ENCODE peak calls at places on chromosomes 16 and 17, in eight cellular contexts. K is choroid plexus epithelial cell; Q is MG63; F is CD4-positive, CD25-positive, alpha-beta regulatory T cell; X is breast epithelium; P is HCT116; H is IMR-90; T is AG09309. M is an unnamed sample.

GRCh38 chr17:72487731-72488325 is 367.0 kb downstream of the SOX9 start:
- DNase-seq in H (no peak), F (no peak), P (no peak), Q (no peak), K (no peak), T (no peak), X (no peak), M (no peak)

GRCh38 chr17:1560582-1561170 is 1.9 kb downstream of the PITPNA start:
- DNase-seq in P (no peak), H (no peak), F (no peak), Q (no peak), T (no peak), K (no peak), X (no peak), M (no peak)

GRCh38 chr17:43545383-43545632 is 832 bp downstream of the ETV4 start:
- DNase-seq in K (no peak), F (peak), T (no peak), P (no peak), X (no peak), H (peak), Q (no peak), M (no peak)

GRCh38 chr16:48408688-48409087 is 23.5 kb upstream of the SIAH1 start:
- DNase-seq in K (peak), H (peak), X (no peak), T (no peak), F (no peak), Q (no peak), P (no peak), M (no peak)

GRCh38 chr16:68823401-68823800 is 19.9 kb upstream of the TANGO6 start:
- DNase-seq in H (peak), Q (peak), P (no peak), T (peak), F (no peak), X (peak), K (peak), M (peak)

GRCh38 chr17:31318298-31319190 is 2.9 kb downstream of the EVI2A start:
- DNase-seq in H (peak), Q (peak), T (peak), F (peak), X (peak), P (no peak), K (peak), M (no peak)

GRCh38 chr16:56610017-56610608 is 1.7 kb downstream of the MT2A start:
- DNase-seq in X (peak), K (peak), F (peak), T (peak), P (peak), Q (peak), H (peak), M (no peak)

GRCh38 chr16:28616636-28617035 is 6.8 kb upstream of the SULT1A1 start:
- DNase-seq in P (no peak), Q (no peak), T (no peak), F (no peak), H (no peak), X (peak), K (no peak), M (no peak)

GRCh38 chr17:34156741-34157589 is 98.1 kb upstream of the CCL2 start:
- DNase-seq in X (no peak), F (no peak), Q (no peak), K (no peak), T (no peak), H (no peak), P (no peak), M (peak)

DNA sequence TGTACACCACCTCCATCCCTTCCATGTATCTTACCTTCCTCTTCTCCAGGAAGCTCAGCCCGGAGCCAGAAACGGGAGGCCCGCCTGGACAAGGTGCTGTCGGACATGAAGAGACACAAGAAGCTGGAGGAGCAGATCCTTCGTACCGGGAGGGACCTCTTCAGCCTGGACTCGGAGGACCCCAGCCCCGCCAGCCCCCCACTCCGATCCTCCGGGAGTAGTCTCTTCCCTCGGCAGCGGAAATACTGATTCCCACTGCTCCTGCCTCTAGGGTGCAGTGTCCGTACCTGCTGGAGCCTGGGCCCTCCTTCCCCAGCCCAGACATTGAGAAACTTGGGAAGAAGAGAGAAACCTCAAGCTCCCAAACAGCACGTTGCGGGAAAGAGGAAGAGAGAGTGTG is 756 bp upstream of the MVP start:
- DNase-seq in F (no peak), H (no peak), Q (no peak), X (no peak), T (no peak), P (no peak), K (peak), M (no peak)
- H3K4me3 ChIP-seq in F (peak), H (no peak), Q (peak), X (peak), T (peak), P (peak), K (peak), M (no peak)

DNA sequence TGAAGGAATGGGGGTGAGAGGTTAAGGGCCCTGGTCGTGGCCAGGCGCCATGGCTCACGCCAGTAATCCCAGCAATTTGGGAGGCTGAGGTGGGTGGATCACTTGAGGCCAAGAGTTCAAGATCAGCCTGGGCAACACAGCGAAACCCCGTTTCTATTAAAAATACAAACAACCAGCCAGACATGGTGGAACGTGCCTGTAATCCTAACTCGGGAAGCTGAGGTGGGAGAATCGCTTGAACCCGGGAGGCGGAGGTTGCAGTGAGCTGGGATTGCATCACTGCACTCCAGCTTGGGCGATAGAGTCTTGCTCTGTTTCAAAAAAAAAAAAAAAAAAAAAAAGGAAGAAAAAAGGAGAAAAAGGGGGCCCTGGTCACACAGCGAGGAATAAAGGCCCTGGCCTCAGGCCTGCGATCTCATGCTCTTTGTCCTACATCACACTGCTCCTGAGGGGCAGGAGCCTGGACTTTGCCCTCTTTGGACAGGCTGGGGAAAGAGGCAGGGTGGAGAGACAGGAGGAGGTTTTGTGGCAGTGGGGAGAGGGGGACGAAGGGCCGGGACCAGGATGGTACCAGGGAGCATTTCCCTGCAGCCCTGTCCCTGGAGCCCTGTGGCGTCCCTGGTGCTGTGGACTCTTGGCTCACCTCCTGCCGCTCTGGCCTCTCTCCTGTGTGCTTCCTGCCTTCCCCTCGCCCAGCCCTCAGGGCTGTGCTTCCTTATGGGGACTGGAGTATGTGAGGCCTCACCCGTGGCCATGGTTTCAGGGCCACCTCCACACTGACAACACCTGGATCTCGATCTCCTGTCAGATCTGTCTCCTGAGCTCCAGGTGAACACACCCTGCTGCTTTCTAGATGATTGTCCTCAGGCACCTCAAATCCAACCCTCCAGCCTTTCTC is 19.7 kb upstream of the SLC25A19 start:
- DNase-seq in T (no peak), F (no peak), K (no peak), P (no peak), Q (no peak), X (no peak), H (no peak), M (no peak)
- H3K4me3 ChIP-seq in T (no peak), F (no peak), K (no peak), P (no peak), Q (no peak), X (no peak), H (no peak), M (no peak)

GRCh38 chr17:16584273-16584995 is 15.4 kb upstream of the ZNF287 start:
- DNase-seq in T (peak), P (no peak), H (peak), Q (peak), F (peak), X (peak), K (peak), M (peak)
- H3K4me3 ChIP-seq in T (peak), P (no peak), H (peak), Q (no peak), F (peak), X (peak), K (peak), M (peak)

DNA sequence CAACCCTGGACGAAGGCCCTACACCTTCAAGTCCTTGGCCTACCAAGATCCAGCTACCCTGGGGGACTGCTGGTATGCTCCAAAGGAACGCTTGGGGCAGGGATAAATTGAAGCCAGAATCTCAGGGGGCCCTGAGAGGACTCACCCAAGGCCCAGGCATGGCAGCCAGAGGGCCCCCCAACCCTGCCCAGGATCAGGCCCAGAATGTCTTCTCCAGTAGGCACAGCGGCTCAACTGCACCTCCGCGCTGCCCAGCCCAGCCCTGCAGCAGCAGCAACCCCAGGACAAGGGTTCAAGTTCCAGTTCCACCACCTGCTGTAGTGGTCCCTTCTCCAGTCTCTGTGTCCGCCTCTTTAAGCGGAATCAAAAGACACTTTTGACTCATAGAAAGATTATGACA is 2.2 kb downstream of the TFAP4 start:
- DNase-seq in H (no peak), T (no peak), P (no peak), X (no peak), Q (no peak), K (no peak), F (no peak), M (no peak)
- H3K4me3 ChIP-seq in H (no peak), T (no peak), P (peak), X (peak), Q (peak), K (no peak), F (no peak), M (no peak)

GRCh38 chr17:4945944-4946280 is 2.4 kb downstream of the PFN1 start:
- DNase-seq in F (no peak), T (no peak), Q (no peak), H (no peak), P (no peak), K (no peak), X (no peak), M (no peak)
- H3K4me3 ChIP-seq in F (peak), T (peak), Q (peak), H (no peak), P (peak), K (peak), X (peak), M (no peak)

GRCh38 chr16:86565181-86565631 is 1.4 kb upstream of the FOXC2 start:
- DNase-seq in P (no peak), K (peak), H (no peak), F (no peak), T (no peak), X (no peak), Q (no peak), M (no peak)
- H3K4me3 ChIP-seq in P (no peak), K (peak), H (no peak), F (no peak), T (no peak), X (no peak), Q (no peak), M (peak)

GRCh38 chr17:38848939-38849563 is 4.5 kb downstream of the RPL23 start:
- DNase-seq in T (no peak), H (no peak), K (no peak), P (no peak), F (no peak), X (no peak), Q (no peak), M (no peak)

GRCh38 chr17:38851434-38851833 is 2.1 kb downstream of the RPL23 start:
- DNase-seq in X (no peak), P (no peak), K (peak), Q (no peak), F (no peak), T (no peak), H (no peak), M (no peak)

GRCh38 chr17:38848557-38848891 is 5.0 kb downstream of the RPL23 start:
- DNase-seq in X (no peak), H (no peak), T (no peak), F (no peak), K (no peak), Q (no peak), P (no peak), M (no peak)

GRCh38 chr17:38852771-38853291 is 690 bp downstream of the RPL23 start:
- DNase-seq in F (peak), X (no peak), P (no peak), K (peak), H (no peak), Q (no peak), T (no peak), M (no peak)

GRCh38 chr17:38850374-38850773 is 3.1 kb downstream of the RPL23 start:
- DNase-seq in X (no peak), F (no peak), H (no peak), P (no peak), K (no peak), T (no peak), Q (no peak), M (no peak)
- H3K4me3 ChIP-seq in X (peak), F (no peak), H (no peak), P (no peak), K (no peak), T (no peak), Q (peak), M (no peak)

GRCh38 chr17:57888311-57889216 is 38.7 kb upstream of the MRPS23 start:
- DNase-seq in F (no peak), K (no peak), Q (no peak), T (no peak), H (no peak), X (no peak), P (no peak), M (no peak)

GRCh38 chr17:57887161-57887560 is 37.3 kb upstream of the MRPS23 start:
- DNase-seq in X (no peak), T (no peak), K (no peak), P (no peak), F (no peak), Q (no peak), H (no peak), M (no peak)

GRCh38 chr17:57889252-57889651 is 39.4 kb upstream of the MRPS23 start:
- DNase-seq in Q (no peak), T (no peak), F (no peak), H (no peak), P (no peak), K (no peak), X (no peak), M (no peak)

GRCh38 chr17:57885148-57885915 is 35.5 kb upstream of the MRPS23 start:
- DNase-seq in H (no peak), P (no peak), F (no peak), T (no peak), Q (no peak), X (no peak), K (no peak), M (no peak)

DNA sequence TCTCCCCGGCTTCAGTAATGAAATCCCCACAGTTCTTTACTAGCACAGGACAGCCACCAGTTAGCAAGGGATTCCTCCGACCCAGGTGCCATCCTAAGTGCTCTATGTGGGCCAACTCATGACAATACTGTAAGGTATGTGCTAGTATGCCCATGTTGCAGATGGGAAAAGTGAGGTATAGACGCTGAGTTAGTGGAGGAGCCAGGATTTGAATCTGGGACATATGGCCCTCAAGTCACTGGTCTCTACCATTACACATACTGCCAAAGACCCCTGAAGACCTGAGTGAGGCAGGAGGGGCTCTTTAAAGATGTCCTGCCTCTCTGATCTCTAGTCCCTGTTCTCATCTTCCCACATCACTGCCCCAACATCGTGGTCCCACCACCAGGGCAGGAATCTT is 36.2 kb upstream of the MRPS23 start:
- DNase-seq in X (no peak), P (no peak), H (no peak), K (no peak), F (no peak), T (no peak), Q (no peak), M (no peak)
- H3K4me3 ChIP-seq in X (no peak), P (no peak), H (no peak), K (no peak), F (no peak), T (no peak), Q (no peak), M (no peak)

GRCh38 chr16:87376660-87377059 is 6.9 kb downstream of the FBXO31 start:
- DNase-seq in F (no peak), X (no peak), T (no peak), P (no peak), Q (no peak), K (no peak), H (no peak), M (no peak)

GRCh38 chr16:87380875-87381274 is 2.7 kb downstream of the FBXO31 start:
- DNase-seq in K (peak), F (peak), X (no peak), P (no peak), H (peak), Q (no peak), T (no peak), M (no peak)

GRCh38 chr16:87383522-87384161 is at the start of gene FBXO31:
- DNase-seq in K (peak), X (peak), F (peak), P (peak), Q (peak), T (peak), H (peak), M (peak)

GRCh38 chr16:87382023-87382785 is 1.4 kb downstream of the FBXO31 start:
- DNase-seq in F (peak), K (peak), Q (no peak), T (no peak), X (no peak), P (no peak), H (no peak), M (no peak)

GRCh38 chr16:87380403-87380802 is 3.2 kb downstream of the FBXO31 start:
- DNase-seq in P (no peak), K (no peak), X (no peak), Q (no peak), T (no peak), F (no peak), H (no peak), M (no peak)
- H3K4me3 ChIP-seq in P (no peak), K (no peak), X (peak), Q (no peak), T (no peak), F (peak), H (no peak), M (no peak)